ENCODE peak calls at places on chromosomes 16 and 17, in five cellular contexts. X is stimulated activated naive B cell treated with anti-CD40 and anti-IgM and Interleukin-4, amounts not matched to agents 10 μg/mL and 1 μg/mL and 100 μg/mL, for 72 hours; H is activated CD4-positive, CD25-positive, alpha-beta regulatory T cell treated with anti-CD3 and anti-CD28 coated beads, Interleukin-2, amount 50 U/mL, for 72 hours; C is fibroblast of gingiva; Z is ecto neural progenitor cell. M is an unnamed sample.

GRCh38 chr17:79811036-79811887 is 14.4 kb upstream of the CBX8 start:
- DNase-seq in X (no peak), H (no peak), C (no peak), Z (peak; percentile 80), M (peak; percentile 51)

GRCh38 chr17:17782425-17783120 is 54.2 kb downstream of the SREBF1 start:
- DNase-seq in X (no peak), H (no peak), C (no peak), Z (peak; percentile 81), M (peak; percentile 17)

GRCh38 chr17:28948342-28948741 is 3.0 kb downstream of the PHF12 start:
- DNase-seq in X (no peak), H (no peak), C (no peak), Z (no peak), M (no peak)

GRCh38 chr16:55389426-55390073 is 65.5 kb downstream of the IRX6 start:
- DNase-seq in X (no peak), H (no peak), C (peak; percentile 11), Z (no peak), M (no peak)

GRCh38 chr16:84755004-84755672 is 55.3 kb downstream of the USP10 start:
- DNase-seq in X (no peak), H (no peak), C (no peak), Z (no peak), M (no peak)

GRCh38 chr16:88754109-88754911 is 30.7 kb downstream of the PIEZO1 start:
- DNase-seq in X (no peak), H (no peak), C (no peak), Z (no peak), M (no peak)

GRCh38 chr16:85415196-85415988 is 197.7 kb upstream of the GSE1 start:
- DNase-seq in X (no peak), H (peak; percentile 28), C (no peak), Z (no peak), M (no peak)

GRCh38 chr16:66442502-66443268 is 15.6 kb downstream of the BEAN1 start:
- DNase-seq in X (no peak), H (peak; percentile 11), C (no peak), Z (no peak), M (no peak)

GRCh38 chr17:38663125-38663751 is 11.5 kb downstream of the EPOP start:
- DNase-seq in X (peak; percentile 36), H (peak; percentile 25), C (peak; percentile 20), Z (peak; percentile 96), M (peak; percentile 60)

GRCh38 chr16:23255000-23255399 is 47.1 kb upstream of the SCNN1B start:
- DNase-seq in X (no peak), H (no peak), C (no peak), Z (no peak), M (no peak)

GRCh38 chr17:51133365-51133764 is 12.7 kb upstream of the SPAG9 start:
- DNase-seq in X (no peak), H (no peak), C (no peak), Z (no peak), M (no peak)

GRCh38 chr17:73365934-73366623 is 54.3 kb upstream of the CDC42EP4 start:
- DNase-seq in X (no peak), H (no peak), C (no peak), Z (no peak), M (no peak)

GRCh38 chr17:8935194-8935593 is 30.3 kb downstream of the PIK3R5 start:
- DNase-seq in X (peak; percentile 61), H (no peak), C (no peak), Z (no peak), M (peak; percentile 70)

GRCh38 chr17:57502696-57503307 is 242.3 kb downstream of the CCDC182 start:
- DNase-seq in X (no peak), H (no peak), C (no peak), Z (no peak), M (no peak)

GRCh38 chr16:31215287-31216115 is 1.4 kb downstream of the PYDC1 start:
- DNase-seq in X (peak; percentile 17), H (no peak), C (peak; percentile 51), Z (peak; percentile 81), M (no peak)

GRCh38 chr17:19867094-19867653 is 562 bp downstream of the ULK2 start:
- DNase-seq in X (peak; percentile 28), H (peak; percentile 58), C (peak; percentile 68), Z (peak; percentile 87), M (peak; percentile 64)

GRCh38 chr17:35256629-35257028 is 13.8 kb downstream of the SLFN5 start:
- DNase-seq in X (no peak), H (no peak), C (no peak), Z (peak; percentile 36), M (no peak)

GRCh38 chr17:17043668-17044226 is 1.5 kb downstream of the MPRIP start:
- DNase-seq in X (no peak), H (no peak), C (no peak), Z (no peak), M (no peak)

GRCh38 chr16:14199624-14200023 is 128.5 kb downstream of the MRTFB start:
- DNase-seq in X (no peak), H (no peak), C (no peak), Z (no peak), M (no peak)

GRCh38 chr17:74295625-74296547 is 21.9 kb downstream of the DNAI2 start:
- DNase-seq in X (no peak), H (no peak), C (no peak), Z (no peak), M (no peak)

GRCh38 chr17:77353684-77354419 is 213.1 kb downstream of the SEC14L1 start:
- DNase-seq in X (no peak), H (no peak), C (no peak), Z (peak; percentile 45), M (no peak)

GRCh38 chr16:89723279-89724250 is 2.2 kb downstream of the ZNF276 start:
- DNase-seq in X (no peak), H (peak; percentile 56), C (no peak), Z (no peak), M (peak; percentile 66)

GRCh38 chr17:15744885-15745284 is 12.8 kb downstream of the TBC1D26 start:
- DNase-seq in X (no peak), H (no peak), C (no peak), Z (no peak), M (no peak)

GRCh38 chr17:74147966-74148365 is 55.5 kb upstream of the RPL38 start:
- DNase-seq in X (no peak), H (no peak), C (no peak), Z (peak; percentile 41), M (no peak)

GRCh38 chr17:63082952-63083351 is 116.9 kb downstream of the TANC2 start:
- DNase-seq in X (no peak), H (no peak), C (no peak), Z (no peak), M (no peak)

GRCh38 chr16:27369806-27370205 is 32.2 kb upstream of the IL21R start:
- DNase-seq in X (no peak), H (no peak), C (no peak), Z (no peak), M (no peak)

GRCh38 chr17:12821376-12821940 is 32.2 kb downstream of the ARHGAP44 start:
- DNase-seq in X (no peak), H (no peak), C (no peak), Z (no peak), M (no peak)

GRCh38 chr17:77214743-77215142 is 74.0 kb downstream of the SEC14L1 start:
- DNase-seq in X (no peak), H (no peak), C (peak; percentile 55), Z (peak; percentile 74), M (peak; percentile 30)

GRCh38 chr17:27549251-27549919 is 81.6 kb upstream of the LGALS9 start:
- DNase-seq in X (no peak), H (no peak), C (peak; percentile 30), Z (no peak), M (no peak)